ENCODE peak calls at places on chromosomes 5 and 9, in four cellular contexts. One of them, this sample, is unnamed.

GRCh38 chr9:135590486-135591079 is 29.0 kb downstream of the PAEP start:
- DNase-seq in H9: no peak
- DNase-seq in BJ: no peak
- DNase-seq in MM.1S: no peak
- DNase-seq in this sample: no peak

GRCh38 chr5:126849101-126849678 is 72.3 kb downstream of the LMNB1 start:
- DNase-seq in H9: no peak
- DNase-seq in BJ: no peak
- DNase-seq in MM.1S: no peak
- DNase-seq in this sample: no peak

GRCh38 chr9:3520564-3520963 is 5.2 kb downstream of the RFX3 start:
- DNase-seq in H9: no peak
- DNase-seq in BJ: no peak
- DNase-seq in MM.1S: no peak
- DNase-seq in this sample: no peak

GRCh38 chr9:77177143-77177893 is at the start of gene VPS13A:
- DNase-seq in H9: peak; percentile 99
- DNase-seq in BJ: peak; percentile 56
- DNase-seq in MM.1S: peak; percentile 94
- DNase-seq in this sample: peak; percentile 73

GRCh38 chr9:78363221-78363620 is 66.3 kb downstream of the PSAT1 start:
- DNase-seq in H9: no peak
- DNase-seq in BJ: peak; percentile 78
- DNase-seq in MM.1S: no peak
- DNase-seq in this sample: no peak

GRCh38 chr9:124197177-124198095 is 60.3 kb upstream of the NEK6 start:
- DNase-seq in H9: no peak
- DNase-seq in BJ: no peak
- DNase-seq in MM.1S: no peak
- DNase-seq in this sample: no peak

GRCh38 chr5:71821029-71821428 is 102.0 kb downstream of the CARTPT start:
- DNase-seq in H9: no peak
- DNase-seq in BJ: no peak
- DNase-seq in MM.1S: no peak
- DNase-seq in this sample: no peak

GRCh38 chr9:100724932-100725331 is 147.1 kb downstream of the CAVIN4 start:
- DNase-seq in H9: no peak
- DNase-seq in BJ: no peak
- DNase-seq in MM.1S: no peak
- DNase-seq in this sample: no peak

GRCh38 chr5:56350595-56351170 is 117.6 kb upstream of the ANKRD55 start:
- DNase-seq in H9: no peak
- DNase-seq in BJ: peak; percentile 74
- DNase-seq in MM.1S: no peak
- DNase-seq in this sample: peak; percentile 14

GRCh38 chr5:116271432-116271831 is 186.6 kb downstream of the COMMD10 start:
- DNase-seq in H9: no peak
- DNase-seq in BJ: no peak
- DNase-seq in MM.1S: no peak
- DNase-seq in this sample: no peak

GRCh38 chr9:72592501-72593403 is 71.3 kb downstream of the TMC1 start:
- DNase-seq in H9: peak; percentile 41
- DNase-seq in BJ: no peak
- DNase-seq in MM.1S: peak; percentile 51
- DNase-seq in this sample: peak; percentile 62

GRCh38 chr5:154773314-154773713 is 18.1 kb downstream of the LARP1 start:
- DNase-seq in H9: no peak
- DNase-seq in BJ: no peak
- DNase-seq in MM.1S: no peak
- DNase-seq in this sample: no peak

GRCh38 chr5:80711938-80712337 is 57.2 kb upstream of the DHFR start:
- DNase-seq in H9: peak; percentile 67
- DNase-seq in BJ: no peak
- DNase-seq in MM.1S: no peak
- DNase-seq in this sample: no peak

GRCh38 chr5:14254686-14255085 is 111.5 kb downstream of the TRIO start:
- DNase-seq in H9: no peak
- DNase-seq in BJ: no peak
- DNase-seq in MM.1S: no peak
- DNase-seq in this sample: no peak

GRCh38 chr9:124480621-124480981 is 26.6 kb downstream of the NR5A1 start:
- DNase-seq in H9: peak; percentile 86
- DNase-seq in BJ: no peak
- DNase-seq in MM.1S: peak; percentile 21
- DNase-seq in this sample: no peak

GRCh38 chr9:15426019-15426418 is 3.3 kb downstream of the SNAPC3 start:
- DNase-seq in H9: no peak
- DNase-seq in BJ: no peak
- DNase-seq in MM.1S: no peak
- DNase-seq in this sample: no peak

GRCh38 chr5:93587919-93588585 is 5.0 kb downstream of the NR2F1 start:
- DNase-seq in H9: peak; percentile 68
- DNase-seq in BJ: no peak
- DNase-seq in MM.1S: no peak
- DNase-seq in this sample: no peak

GRCh38 chr9:97660345-97660744 is 26.7 kb downstream of the NCBP1 start:
- DNase-seq in H9: no peak
- DNase-seq in BJ: no peak
- DNase-seq in MM.1S: no peak
- DNase-seq in this sample: no peak

GRCh38 chr5:83077662-83078261 is 415 bp downstream of the XRCC4 start:
- DNase-seq in H9: no peak
- DNase-seq in BJ: no peak
- DNase-seq in MM.1S: peak; percentile 10
- DNase-seq in this sample: no peak

GRCh38 chr9:121398374-121398773 is 28.3 kb upstream of the STOM start:
- DNase-seq in H9: no peak
- DNase-seq in BJ: peak; percentile 100
- DNase-seq in MM.1S: no peak
- DNase-seq in this sample: peak; percentile 95

GRCh38 chr5:6886866-6887265 is 173.6 kb downstream of the TENT4A start:
- DNase-seq in H9: no peak
- DNase-seq in BJ: no peak
- DNase-seq in MM.1S: no peak
- DNase-seq in this sample: no peak

GRCh38 chr9:125600194-125600593 is 106.8 kb downstream of the MAPKAP1 start:
- DNase-seq in H9: no peak
- DNase-seq in BJ: no peak
- DNase-seq in MM.1S: no peak
- DNase-seq in this sample: no peak

GRCh38 chr5:141873933-141874261 is 4.3 kb downstream of the PCDH1 start:
- DNase-seq in H9: no peak
- DNase-seq in BJ: no peak
- DNase-seq in MM.1S: no peak
- DNase-seq in this sample: no peak

GRCh38 chr5:119070578-119070827 is 384 bp upstream of the DMXL1 start:
- DNase-seq in H9: no peak
- DNase-seq in BJ: no peak
- DNase-seq in MM.1S: no peak
- DNase-seq in this sample: no peak

GRCh38 chr9:79489241-79490000 is 82.3 kb upstream of the TLE4 start:
- DNase-seq in H9: no peak
- DNase-seq in BJ: peak; percentile 51
- DNase-seq in MM.1S: no peak
- DNase-seq in this sample: no peak

GRCh38 chr5:57902035-57902434 is 419.4 kb upstream of the ACTBL2 start:
- DNase-seq in H9: no peak
- DNase-seq in BJ: no peak
- DNase-seq in MM.1S: no peak
- DNase-seq in this sample: no peak

GRCh38 chr5:67518227-67518626 is 321.6 kb upstream of the CD180 start:
- DNase-seq in H9: no peak
- DNase-seq in BJ: no peak
- DNase-seq in MM.1S: no peak
- DNase-seq in this sample: no peak

GRCh38 chr9:133888779-133889491 is 103.2 kb downstream of the VAV2 start:
- DNase-seq in H9: no peak
- DNase-seq in BJ: no peak
- DNase-seq in MM.1S: no peak
- DNase-seq in this sample: no peak

GRCh38 chr5:66144799-66145390 is 795 bp downstream of the SREK1 start:
- DNase-seq in H9: no peak
- DNase-seq in BJ: no peak
- DNase-seq in MM.1S: no peak
- DNase-seq in this sample: no peak

GRCh38 chr5:137629646-137630045 is 106.2 kb downstream of the KLHL3 start:
- DNase-seq in H9: peak; percentile 53
- DNase-seq in BJ: no peak
- DNase-seq in MM.1S: peak; percentile 60
- DNase-seq in this sample: peak; percentile 20

GRCh38 chr5:159764283-159764927 is 151.9 kb upstream of the ADRA1B start:
- DNase-seq in H9: no peak
- DNase-seq in BJ: peak; percentile 84
- DNase-seq in MM.1S: no peak
- DNase-seq in this sample: peak; percentile 70

GRCh38 chr5:55030220-55030619 is 6.2 kb downstream of the GZMK start:
- DNase-seq in H9: no peak
- DNase-seq in BJ: no peak
- DNase-seq in MM.1S: no peak
- DNase-seq in this sample: no peak

GRCh38 chr5:139393497-139394122 is 1.3 kb downstream of the PROB1 start:
- DNase-seq in H9: no peak
- DNase-seq in BJ: no peak
- DNase-seq in MM.1S: no peak
- DNase-seq in this sample: no peak

GRCh38 chr5:139394654-139395566 is at the start of gene PROB1:
- DNase-seq in H9: peak; percentile 61
- DNase-seq in BJ: no peak
- DNase-seq in MM.1S: no peak
- DNase-seq in this sample: no peak

GRCh38 chr5:139395844-139396640 is 1.1 kb upstream of the PROB1 start:
- DNase-seq in H9: no peak
- DNase-seq in BJ: no peak
- DNase-seq in MM.1S: no peak
- DNase-seq in this sample: no peak

GRCh38 chr5:139392678-139393496 is 2.0 kb downstream of the PROB1 start:
- DNase-seq in H9: peak; percentile 91
- DNase-seq in BJ: no peak
- DNase-seq in MM.1S: peak; percentile 86
- DNase-seq in this sample: no peak

DNA sequence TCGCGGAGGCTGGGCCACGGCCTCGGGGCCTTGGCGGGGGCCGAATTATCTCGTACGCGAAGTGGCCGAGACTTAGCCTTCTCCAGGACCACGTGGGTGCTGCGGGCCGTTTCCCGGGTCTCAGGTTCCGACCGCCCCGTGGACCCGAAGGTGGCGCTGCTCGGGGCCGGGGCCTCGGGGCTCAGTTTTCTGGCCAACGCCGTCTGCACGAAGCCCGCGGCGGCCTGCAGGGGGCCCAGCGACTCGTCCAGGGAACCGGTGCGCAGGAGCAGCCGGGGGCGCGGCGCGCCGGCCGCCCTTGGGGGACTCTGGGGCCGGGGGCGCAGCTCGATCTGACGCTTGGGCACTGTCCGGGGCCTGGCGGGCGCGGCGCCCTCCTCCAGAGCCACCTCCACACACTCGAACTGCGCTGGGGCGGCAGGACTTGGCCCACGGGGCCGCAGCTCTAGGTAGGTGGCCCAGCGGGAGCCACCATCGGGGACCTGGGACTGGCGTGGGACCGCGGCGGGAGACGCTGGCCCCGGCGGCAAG is 716 bp downstream of the PROB1 start:
- DNase-seq in H9: peak; percentile 61
- DNase-seq in BJ: no peak
- DNase-seq in MM.1S: peak; percentile 82
- DNase-seq in this sample: no peak
- TF ChIP-seq CTCF in H9: peak; percentile 72
- TF ChIP-seq CTCF in BJ: peak; percentile 55
- TF ChIP-seq CTCF in MM.1S: peak; percentile 81
- TF ChIP-seq CTCF in this sample: peak; percentile 43

GRCh38 chr5:120936652-120937051 is 472.6 kb downstream of the PRR16 start:
- DNase-seq in H9: no peak
- DNase-seq in BJ: no peak
- DNase-seq in MM.1S: no peak
- DNase-seq in this sample: no peak
- TF ChIP-seq CTCF in H9: no peak
- TF ChIP-seq CTCF in BJ: no peak
- TF ChIP-seq CTCF in MM.1S: no peak
- TF ChIP-seq CTCF in this sample: no peak

DNA sequence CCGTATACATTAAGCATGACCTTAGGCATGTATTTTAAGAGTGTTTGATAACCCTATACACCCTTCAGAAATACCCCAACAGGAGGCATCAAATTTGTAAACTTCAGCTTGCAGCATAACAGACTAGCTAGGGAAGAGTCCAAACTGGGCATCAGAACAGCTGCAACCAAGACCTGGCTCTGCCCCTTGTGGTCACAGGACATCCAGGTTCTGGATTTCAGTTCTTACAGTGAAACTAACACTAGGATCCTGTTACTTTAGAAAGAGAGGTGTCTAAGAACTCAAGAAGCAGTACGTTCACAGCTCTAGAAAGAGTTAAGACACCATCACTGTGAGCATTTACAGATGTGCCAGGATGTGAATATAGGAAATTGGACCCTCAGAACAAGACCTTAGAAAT is 229.8 kb downstream of the BNC2 start:
- DNase-seq in H9: no peak
- DNase-seq in BJ: no peak
- DNase-seq in MM.1S: peak; percentile 19
- DNase-seq in this sample: no peak
- TF ChIP-seq CTCF in H9: peak; percentile 61
- TF ChIP-seq CTCF in BJ: peak; percentile 37
- TF ChIP-seq CTCF in MM.1S: no peak
- TF ChIP-seq CTCF in this sample: peak; percentile 6

GRCh38 chr5:75843319-75843718 is 126.1 kb upstream of the POC5 start:
- DNase-seq in H9: no peak
- DNase-seq in BJ: no peak
- DNase-seq in MM.1S: no peak
- DNase-seq in this sample: no peak
- TF ChIP-seq CTCF in H9: no peak
- TF ChIP-seq CTCF in BJ: no peak
- TF ChIP-seq CTCF in MM.1S: no peak
- TF ChIP-seq CTCF in this sample: no peak

GRCh38 chr9:113316032-113316431 is 12.9 kb upstream of the RNF183 start:
- DNase-seq in H9: no peak
- DNase-seq in BJ: no peak
- DNase-seq in MM.1S: no peak
- DNase-seq in this sample: no peak

GRCh38 chr9:113319054-113319453 is 15.9 kb upstream of the RNF183 start:
- DNase-seq in H9: no peak
- DNase-seq in BJ: no peak
- DNase-seq in MM.1S: no peak
- DNase-seq in this sample: no peak

GRCh38 chr9:113313276-113313675 is 10.1 kb upstream of the RNF183 start:
- DNase-seq in H9: no peak
- DNase-seq in BJ: no peak
- DNase-seq in MM.1S: no peak
- DNase-seq in this sample: no peak

GRCh38 chr9:113320051-113320450 is 16.9 kb upstream of the RNF183 start:
- DNase-seq in H9: no peak
- DNase-seq in BJ: no peak
- DNase-seq in MM.1S: no peak
- DNase-seq in this sample: no peak

GRCh38 chr9:113317777-113318176 is 14.6 kb upstream of the RNF183 start:
- DNase-seq in H9: no peak
- DNase-seq in BJ: no peak
- DNase-seq in MM.1S: no peak
- DNase-seq in this sample: no peak
- TF ChIP-seq CTCF in H9: no peak
- TF ChIP-seq CTCF in BJ: no peak
- TF ChIP-seq CTCF in MM.1S: no peak
- TF ChIP-seq CTCF in this sample: peak; percentile 25